ENCODE peak calls at places on chromosomes 5 and 9, in nine cellular contexts. X is heart left ventricle, Q is cardiac fibroblast, Y is AG10803, V is tibial artery, A is pancreas, L is AG04450, D is adrenal gland, P is WERI-Rb-1. C is an unnamed sample.

GRCh38 chr5:127826011-127826410 is 122.8 kb downstream of the CCDC192 start:
- DNase-seq in X (no peak), Q (no peak), Y (peak; percentile 41), V (no peak), A (no peak), L (no peak), D (no peak), P (no peak), C (peak; percentile 64)

GRCh38 chr9:122051401-122052346 is 41.4 kb downstream of the TTLL11 start:
- DNase-seq in X (no peak), Q (peak; percentile 31), Y (peak; percentile 89), V (no peak), A (no peak), L (no peak), D (no peak), P (no peak), C (peak; percentile 88)

GRCh38 chr9:132795511-132796303 is 82.4 kb downstream of the AK8 start:
- DNase-seq in X (no peak), Q (no peak), Y (no peak), V (no peak), A (no peak), L (no peak), D (no peak), P (no peak), C (no peak)

GRCh38 chr9:133204335-133204992 is 4.6 kb downstream of the OBP2B start:
- DNase-seq in X (no peak), Q (no peak), Y (no peak), V (no peak), A (no peak), L (no peak), D (no peak), P (no peak), C (no peak)

GRCh38 chr5:143837306-143837848 is 25.4 kb downstream of the HMHB1 start:
- DNase-seq in X (no peak), Q (peak; percentile 60), Y (peak; percentile 89), V (no peak), A (no peak), L (no peak), D (no peak), P (no peak), C (peak; percentile 82)

GRCh38 chr5:170028124-170028523 is 47.8 kb upstream of the INSYN2B start:
- DNase-seq in X (no peak), Q (no peak), Y (peak; percentile 45), V (no peak), A (no peak), L (no peak), D (no peak), P (no peak), C (peak; percentile 15)

GRCh38 chr9:89383030-89383720 is 64.9 kb downstream of the SECISBP2 start:
- DNase-seq in X (no peak), Q (no peak), Y (no peak), V (no peak), A (no peak), L (no peak), D (no peak), P (no peak), C (no peak)

GRCh38 chr5:61280205-61280604 is 51.9 kb upstream of the ZSWIM6 start:
- DNase-seq in X (no peak), Q (peak; percentile 76), Y (peak; percentile 78), V (no peak), A (no peak), L (peak; percentile 64), D (peak; percentile 31), P (no peak), C (peak; percentile 88)

GRCh38 chr9:79559501-79560181 is 12.1 kb upstream of the TLE4 start:
- DNase-seq in X (no peak), Q (no peak), Y (no peak), V (no peak), A (no peak), L (no peak), D (no peak), P (no peak), C (no peak)

GRCh38 chr5:143315929-143316328 is 87.6 kb downstream of the NR3C1 start:
- DNase-seq in X (no peak), Q (no peak), Y (no peak), V (no peak), A (no peak), L (no peak), D (no peak), P (no peak), C (peak; percentile 48)

GRCh38 chr9:111136180-111136579 is 97.9 kb upstream of the LPAR1 start:
- DNase-seq in X (no peak), Q (no peak), Y (no peak), V (no peak), A (no peak), L (no peak), D (no peak), P (no peak), C (peak; percentile 12)

GRCh38 chr5:75010838-75011237 is 41.5 kb downstream of the GCNT4 start:
- DNase-seq in X (no peak), Q (no peak), Y (no peak), V (no peak), A (no peak), L (no peak), D (no peak), P (no peak), C (no peak)

GRCh38 chr5:179343902-179344300 is 1.4 kb downstream of the ADAMTS2 start:
- DNase-seq in X (no peak), Q (peak; percentile 69), Y (peak; percentile 57), V (no peak), A (peak; percentile 69), L (no peak), D (peak; percentile 22), P (peak; percentile 24), C (peak; percentile 58)

GRCh38 chr9:99299214-99300102 is 77.4 kb downstream of the SEC61B start:
- DNase-seq in X (no peak), Q (peak; percentile 24), Y (peak; percentile 66), V (no peak), A (no peak), L (peak; percentile 33), D (peak; percentile 47), P (no peak), C (peak; percentile 77)

DNA sequence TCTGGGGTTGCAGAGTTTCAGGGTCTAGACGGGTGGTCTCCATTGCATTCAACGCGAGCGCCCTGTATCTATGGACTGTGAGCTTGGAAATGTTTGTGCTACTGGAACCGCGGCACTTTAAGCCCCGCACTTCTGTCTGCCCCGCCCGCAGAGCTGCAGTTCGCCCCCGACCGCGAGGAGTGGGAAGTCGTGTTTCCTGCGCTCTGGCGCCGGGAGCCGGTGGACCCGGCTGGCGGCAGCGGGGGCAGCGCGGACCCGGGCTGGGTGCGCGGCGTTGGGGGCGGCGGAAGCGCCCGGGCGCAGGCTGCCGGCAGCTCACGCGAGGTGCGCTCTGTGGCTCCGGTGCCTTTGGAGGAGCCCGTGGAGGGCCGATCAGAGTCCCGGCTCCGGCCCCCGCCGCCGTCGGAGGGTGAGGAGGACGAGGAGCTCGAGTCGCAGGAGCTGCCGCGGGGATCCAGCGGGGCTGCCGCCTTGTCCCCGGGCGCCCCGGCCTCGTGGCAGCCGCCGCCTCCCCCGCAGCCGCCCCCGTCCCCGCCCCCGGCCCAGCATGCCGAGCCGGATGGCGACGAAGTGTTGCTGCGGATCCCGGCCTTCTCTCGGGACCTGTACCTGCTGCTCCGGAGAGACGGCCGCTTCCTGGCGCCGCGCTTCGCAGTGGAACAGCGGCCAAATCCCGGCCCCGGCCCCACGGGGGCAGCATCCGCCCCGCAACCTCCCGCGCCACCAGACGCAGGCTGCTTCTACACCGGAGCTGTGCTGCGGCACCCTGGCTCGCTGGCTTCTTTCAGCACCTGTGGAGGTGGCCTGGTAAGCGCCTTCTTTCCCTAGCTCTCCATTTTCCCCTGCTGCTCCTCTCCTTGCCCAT is 1.1 kb downstream of the ADAMTS19 start:
- DNase-seq in X (peak; percentile 18), Q (peak; percentile 24), Y (no peak), V (no peak), A (peak; percentile 83), L (no peak), D (no peak), P (peak; percentile 75), C (no peak)
- H3K4me3 ChIP-seq in X (peak overlapping the region; percentile 63), Q (peak overlapping the region; percentile 52), Y (no peak overlapping the region), V (peak overlapping the region; percentile 30), A (peak overlapping the region; percentile 51), L (peak overlapping the region; percentile 31), D (no peak overlapping the region), P (peak overlapping the region; percentile 61), C (peak overlapping the region; percentile 63)

DNA sequence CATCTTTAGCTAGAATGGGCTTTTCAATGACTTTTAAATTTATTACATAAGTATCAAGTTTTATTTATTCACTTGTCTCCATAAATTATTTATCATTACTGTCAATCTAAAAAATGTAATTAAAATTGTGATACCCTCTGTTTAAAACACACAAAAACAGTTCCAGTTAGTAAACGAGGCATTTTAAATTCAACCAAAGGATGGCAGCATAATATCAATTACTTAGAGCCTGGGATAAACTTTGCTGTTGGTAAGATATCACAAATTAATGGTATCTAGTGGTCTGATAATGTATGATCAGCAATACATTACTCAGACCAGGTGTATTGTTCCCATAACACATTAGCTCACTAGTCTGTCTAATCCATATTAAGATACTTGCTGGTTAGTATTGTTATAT is 9.6 kb upstream of the IFNE start:
- DNase-seq in X (no peak), Q (peak; percentile 30), Y (no peak), V (no peak), A (no peak), L (no peak), D (no peak), P (no peak), C (no peak)
- TF ChIP-seq CTCF in X (no peak), Q (no peak), Y (peak; percentile 41), V (no peak), A (no peak), L (peak; percentile 22), D (no peak), P (no peak), C (peak; percentile 29)

GRCh38 chr5:23014817-23015216 is 161.7 kb upstream of the CDH12 start:
- DNase-seq in X (no peak), Q (no peak), Y (no peak), V (no peak), A (no peak), L (no peak), D (no peak), P (no peak), C (no peak)

GRCh38 chr5:23012842-23013241 is 159.7 kb upstream of the CDH12 start:
- DNase-seq in X (no peak), Q (no peak), Y (no peak), V (no peak), A (no peak), L (no peak), D (no peak), P (no peak), C (no peak)

GRCh38 chr5:23014251-23014650 is 161.1 kb upstream of the CDH12 start:
- DNase-seq in X (no peak), Q (no peak), Y (no peak), V (no peak), A (no peak), L (no peak), D (no peak), P (no peak), C (no peak)

GRCh38 chr5:23007762-23008161 is 154.6 kb upstream of the CDH12 start:
- DNase-seq in X (no peak), Q (no peak), Y (no peak), V (no peak), A (no peak), L (no peak), D (no peak), P (no peak), C (no peak)

GRCh38 chr5:23013395-23013994 is 160.4 kb upstream of the CDH12 start:
- DNase-seq in X (no peak), Q (no peak), Y (no peak), V (no peak), A (no peak), L (no peak), D (no peak), P (no peak), C (peak; percentile 4)
- H3K4me3 ChIP-seq in X (peak overlapping the region; percentile 39), Q (no peak overlapping the region), Y (no peak overlapping the region), V (no peak overlapping the region), A (no peak overlapping the region), L (peak overlapping the region; percentile 28), D (no peak overlapping the region), P (no peak overlapping the region), C (peak overlapping the region; percentile 44)

GRCh38 chr9:38401994-38402393 is 9.5 kb downstream of the ALDH1B1 start:
- DNase-seq in X (no peak), Q (no peak), Y (no peak), V (no peak), A (no peak), L (no peak), D (no peak), P (no peak), C (no peak)
- TF ChIP-seq CTCF in X (no peak), Q (no peak), Y (no peak), V (no peak), A (no peak), L (no peak), D (no peak), P (no peak), C (no peak)